ENCODE peak calls at places on chromosomes 6 and 20, in six cellular contexts. One of them, this sample, is unnamed.

GRCh38 chr6:167050903-167051302 is 51.7 kb downstream of the CEP43 start:
- DNase-seq in activated naive CD8-positive, alpha-beta T cell treated with anti-CD3 and anti-CD28 coated beads, Interleukin-2, amount 10 ng/mL, durations not matched to agents 7 days and 5 days: no peak
- DNase-seq in activated T-cell treated with anti-CD3 and anti-CD28 coated beads for 4 hours: no peak
- DNase-seq in GDM1: no peak
- DNase-seq in MCF 10A: no peak
- DNase-seq in cardiac muscle cell: no peak
- DNase-seq in this sample: no peak

GRCh38 chr6:10824297-10824696 is 14.0 kb downstream of the MAK start:
- DNase-seq in activated naive CD8-positive, alpha-beta T cell treated with anti-CD3 and anti-CD28 coated beads, Interleukin-2, amount 10 ng/mL, durations not matched to agents 7 days and 5 days: no peak
- DNase-seq in activated T-cell treated with anti-CD3 and anti-CD28 coated beads for 4 hours: no peak
- DNase-seq in GDM1: no peak
- DNase-seq in MCF 10A: no peak
- DNase-seq in cardiac muscle cell: no peak
- DNase-seq in this sample: no peak

GRCh38 chr20:2692036-2692885 is at the start of gene EBF4:
- DNase-seq in activated naive CD8-positive, alpha-beta T cell treated with anti-CD3 and anti-CD28 coated beads, Interleukin-2, amount 10 ng/mL, durations not matched to agents 7 days and 5 days: no peak
- DNase-seq in activated T-cell treated with anti-CD3 and anti-CD28 coated beads for 4 hours: no peak
- DNase-seq in GDM1: no peak
- DNase-seq in MCF 10A: no peak
- DNase-seq in cardiac muscle cell: peak; percentile 73
- DNase-seq in this sample: peak; percentile 44

GRCh38 chr6:87501809-87502572 is 29.2 kb downstream of the SLC35A1 start:
- DNase-seq in activated naive CD8-positive, alpha-beta T cell treated with anti-CD3 and anti-CD28 coated beads, Interleukin-2, amount 10 ng/mL, durations not matched to agents 7 days and 5 days: no peak
- DNase-seq in activated T-cell treated with anti-CD3 and anti-CD28 coated beads for 4 hours: no peak
- DNase-seq in GDM1: no peak
- DNase-seq in MCF 10A: no peak
- DNase-seq in cardiac muscle cell: no peak
- DNase-seq in this sample: no peak

GRCh38 chr20:63974402-63975200 is 4.8 kb downstream of the SAMD10 start:
- DNase-seq in activated naive CD8-positive, alpha-beta T cell treated with anti-CD3 and anti-CD28 coated beads, Interleukin-2, amount 10 ng/mL, durations not matched to agents 7 days and 5 days: peak; percentile 31
- DNase-seq in activated T-cell treated with anti-CD3 and anti-CD28 coated beads for 4 hours: no peak
- DNase-seq in GDM1: no peak
- DNase-seq in MCF 10A: peak; percentile 45
- DNase-seq in cardiac muscle cell: no peak
- DNase-seq in this sample: no peak

GRCh38 chr20:5908981-5909380 is 41.4 kb downstream of the TRMT6 start:
- DNase-seq in activated naive CD8-positive, alpha-beta T cell treated with anti-CD3 and anti-CD28 coated beads, Interleukin-2, amount 10 ng/mL, durations not matched to agents 7 days and 5 days: no peak
- DNase-seq in activated T-cell treated with anti-CD3 and anti-CD28 coated beads for 4 hours: no peak
- DNase-seq in GDM1: no peak
- DNase-seq in MCF 10A: no peak
- DNase-seq in cardiac muscle cell: no peak
- DNase-seq in this sample: no peak

GRCh38 chr6:11210386-11211138 is 21.9 kb downstream of the NEDD9 start:
- DNase-seq in activated naive CD8-positive, alpha-beta T cell treated with anti-CD3 and anti-CD28 coated beads, Interleukin-2, amount 10 ng/mL, durations not matched to agents 7 days and 5 days: no peak
- DNase-seq in activated T-cell treated with anti-CD3 and anti-CD28 coated beads for 4 hours: no peak
- DNase-seq in GDM1: no peak
- DNase-seq in MCF 10A: no peak
- DNase-seq in cardiac muscle cell: no peak
- DNase-seq in this sample: no peak

GRCh38 chr20:50645253-50646068 is 45.9 kb downstream of the RIPOR3 start:
- DNase-seq in activated naive CD8-positive, alpha-beta T cell treated with anti-CD3 and anti-CD28 coated beads, Interleukin-2, amount 10 ng/mL, durations not matched to agents 7 days and 5 days: no peak
- DNase-seq in activated T-cell treated with anti-CD3 and anti-CD28 coated beads for 4 hours: no peak
- DNase-seq in GDM1: no peak
- DNase-seq in MCF 10A: peak; percentile 93
- DNase-seq in cardiac muscle cell: peak; percentile 60
- DNase-seq in this sample: peak; percentile 64

GRCh38 chr6:431504-431903 is 40.0 kb downstream of the IRF4 start:
- DNase-seq in activated naive CD8-positive, alpha-beta T cell treated with anti-CD3 and anti-CD28 coated beads, Interleukin-2, amount 10 ng/mL, durations not matched to agents 7 days and 5 days: peak; percentile 32
- DNase-seq in activated T-cell treated with anti-CD3 and anti-CD28 coated beads for 4 hours: no peak
- DNase-seq in GDM1: no peak
- DNase-seq in MCF 10A: no peak
- DNase-seq in cardiac muscle cell: no peak
- DNase-seq in this sample: no peak

GRCh38 chr6:159984268-159984786 is 15.4 kb downstream of the IGF2R start:
- DNase-seq in activated naive CD8-positive, alpha-beta T cell treated with anti-CD3 and anti-CD28 coated beads, Interleukin-2, amount 10 ng/mL, durations not matched to agents 7 days and 5 days: no peak
- DNase-seq in activated T-cell treated with anti-CD3 and anti-CD28 coated beads for 4 hours: no peak
- DNase-seq in GDM1: no peak
- DNase-seq in MCF 10A: peak; percentile 87
- DNase-seq in cardiac muscle cell: no peak
- DNase-seq in this sample: no peak

GRCh38 chr20:21464916-21465315 is 48.9 kb downstream of the NKX2-2 start:
- DNase-seq in activated naive CD8-positive, alpha-beta T cell treated with anti-CD3 and anti-CD28 coated beads, Interleukin-2, amount 10 ng/mL, durations not matched to agents 7 days and 5 days: no peak
- DNase-seq in activated T-cell treated with anti-CD3 and anti-CD28 coated beads for 4 hours: no peak
- DNase-seq in GDM1: no peak
- DNase-seq in MCF 10A: no peak
- DNase-seq in cardiac muscle cell: no peak
- DNase-seq in this sample: no peak

GRCh38 chr6:19356692-19357091 is 480.5 kb upstream of the ID4 start:
- DNase-seq in activated naive CD8-positive, alpha-beta T cell treated with anti-CD3 and anti-CD28 coated beads, Interleukin-2, amount 10 ng/mL, durations not matched to agents 7 days and 5 days: no peak
- DNase-seq in activated T-cell treated with anti-CD3 and anti-CD28 coated beads for 4 hours: no peak
- DNase-seq in GDM1: no peak
- DNase-seq in MCF 10A: peak; percentile 25
- DNase-seq in cardiac muscle cell: no peak
- DNase-seq in this sample: no peak

GRCh38 chr6:150087336-150087735 is 18.4 kb upstream of the ULBP3 start:
- DNase-seq in activated naive CD8-positive, alpha-beta T cell treated with anti-CD3 and anti-CD28 coated beads, Interleukin-2, amount 10 ng/mL, durations not matched to agents 7 days and 5 days: no peak
- DNase-seq in activated T-cell treated with anti-CD3 and anti-CD28 coated beads for 4 hours: no peak
- DNase-seq in GDM1: no peak
- DNase-seq in MCF 10A: no peak
- DNase-seq in cardiac muscle cell: no peak
- DNase-seq in this sample: no peak

GRCh38 chr20:40339661-40340449 is 349.2 kb downstream of the MAFB start:
- DNase-seq in activated naive CD8-positive, alpha-beta T cell treated with anti-CD3 and anti-CD28 coated beads, Interleukin-2, amount 10 ng/mL, durations not matched to agents 7 days and 5 days: no peak
- DNase-seq in activated T-cell treated with anti-CD3 and anti-CD28 coated beads for 4 hours: no peak
- DNase-seq in GDM1: no peak
- DNase-seq in MCF 10A: no peak
- DNase-seq in cardiac muscle cell: no peak
- DNase-seq in this sample: no peak

GRCh38 chr6:143579703-143580102 is 68.2 kb upstream of the FUCA2 start:
- DNase-seq in activated naive CD8-positive, alpha-beta T cell treated with anti-CD3 and anti-CD28 coated beads, Interleukin-2, amount 10 ng/mL, durations not matched to agents 7 days and 5 days: no peak
- DNase-seq in activated T-cell treated with anti-CD3 and anti-CD28 coated beads for 4 hours: no peak
- DNase-seq in GDM1: no peak
- DNase-seq in MCF 10A: peak; percentile 95
- DNase-seq in cardiac muscle cell: no peak
- DNase-seq in this sample: no peak

This sample was measured in mesothelial cell of epicardium.